ENCODE peak calls at places on chromosomes 7 and 10, in nine cellular contexts. One of them, this sample, is unnamed.
A peak's percentile ranks its signal among the peaks of the same experiment; 100 is the strongest.

GRCh38 chr10:71694567-71694968 is 25.0 kb downstream of the C10orf105 start:
- DNase-seq in SK-N-SH: no peak
- DNase-seq in Panc1: no peak
- DNase-seq in OCI-LY7: peak; percentile 95
- DNase-seq in adipocyte: no peak
- DNase-seq in prostate gland: no peak
- DNase-seq in CD4-positive, alpha-beta memory T cell: no peak
- DNase-seq in psoas muscle: no peak
- DNase-seq in fibroblast of lung: no peak
- DNase-seq in this sample: peak; percentile 37

GRCh38 chr7:34107306-34107705 is 202.0 kb downstream of the BMPER start:
- DNase-seq in adipocyte: peak; percentile 48
- DNase-seq in fibroblast of lung: peak; percentile 80
- DNase-seq in OCI-LY7: no peak
- DNase-seq in CD4-positive, alpha-beta memory T cell: no peak
- DNase-seq in Panc1: no peak
- DNase-seq in prostate gland: no peak
- DNase-seq in SK-N-SH: no peak
- DNase-seq in psoas muscle: no peak
- DNase-seq in this sample: no peak

GRCh38 chr10:127492607-127493250 is 56.4 kb upstream of the NPS start:
- DNase-seq in OCI-LY7: no peak
- DNase-seq in Panc1: no peak
- DNase-seq in CD4-positive, alpha-beta memory T cell: no peak
- DNase-seq in prostate gland: no peak
- DNase-seq in psoas muscle: no peak
- DNase-seq in adipocyte: no peak
- DNase-seq in SK-N-SH: no peak
- DNase-seq in fibroblast of lung: no peak
- DNase-seq in this sample: no peak

GRCh38 chr7:142556745-142557144 is 192.5 kb upstream of the PRSS1 start:
- DNase-seq in psoas muscle: peak; percentile 81
- DNase-seq in OCI-LY7: no peak
- DNase-seq in CD4-positive, alpha-beta memory T cell: peak; percentile 36
- DNase-seq in Panc1: peak; percentile 94
- DNase-seq in adipocyte: peak; percentile 94
- DNase-seq in SK-N-SH: peak; percentile 25
- DNase-seq in prostate gland: peak; percentile 42
- DNase-seq in fibroblast of lung: peak; percentile 99
- DNase-seq in this sample: peak; percentile 55

GRCh38 chr10:124249812-124250432 is 156.5 kb upstream of the CHST15 start:
- DNase-seq in OCI-LY7: peak; percentile 56
- DNase-seq in fibroblast of lung: no peak
- DNase-seq in prostate gland: no peak
- DNase-seq in psoas muscle: no peak
- DNase-seq in adipocyte: no peak
- DNase-seq in SK-N-SH: no peak
- DNase-seq in CD4-positive, alpha-beta memory T cell: no peak
- DNase-seq in Panc1: no peak
- DNase-seq in this sample: no peak

GRCh38 chr7:30403477-30403876 is 75.1 kb downstream of the NOD1 start:
- DNase-seq in psoas muscle: no peak
- DNase-seq in fibroblast of lung: no peak
- DNase-seq in CD4-positive, alpha-beta memory T cell: no peak
- DNase-seq in Panc1: no peak
- DNase-seq in OCI-LY7: no peak
- DNase-seq in SK-N-SH: no peak
- DNase-seq in prostate gland: no peak
- DNase-seq in adipocyte: no peak
- DNase-seq in this sample: no peak

GRCh38 chr7:94350729-94351128 is 44.0 kb upstream of the COL1A2 start:
- DNase-seq in psoas muscle: no peak
- DNase-seq in CD4-positive, alpha-beta memory T cell: no peak
- DNase-seq in OCI-LY7: no peak
- DNase-seq in prostate gland: no peak
- DNase-seq in Panc1: no peak
- DNase-seq in SK-N-SH: no peak
- DNase-seq in fibroblast of lung: no peak
- DNase-seq in adipocyte: no peak
- DNase-seq in this sample: no peak

GRCh38 chr10:86353506-86354485 is 12.8 kb downstream of the GRID1 start:
- DNase-seq in Panc1: no peak
- DNase-seq in SK-N-SH: no peak
- DNase-seq in OCI-LY7: no peak
- DNase-seq in adipocyte: no peak
- DNase-seq in prostate gland: no peak
- DNase-seq in fibroblast of lung: no peak
- DNase-seq in psoas muscle: peak; percentile 16
- DNase-seq in CD4-positive, alpha-beta memory T cell: no peak
- DNase-seq in this sample: no peak

GRCh38 chr7:103011650-103012049 is 62.9 kb downstream of the FBXL13 start:
- DNase-seq in psoas muscle: no peak
- DNase-seq in adipocyte: peak; percentile 15
- DNase-seq in Panc1: no peak
- DNase-seq in fibroblast of lung: peak; percentile 47
- DNase-seq in prostate gland: no peak
- DNase-seq in SK-N-SH: no peak
- DNase-seq in CD4-positive, alpha-beta memory T cell: no peak
- DNase-seq in OCI-LY7: no peak
- DNase-seq in this sample: no peak

DNA sequence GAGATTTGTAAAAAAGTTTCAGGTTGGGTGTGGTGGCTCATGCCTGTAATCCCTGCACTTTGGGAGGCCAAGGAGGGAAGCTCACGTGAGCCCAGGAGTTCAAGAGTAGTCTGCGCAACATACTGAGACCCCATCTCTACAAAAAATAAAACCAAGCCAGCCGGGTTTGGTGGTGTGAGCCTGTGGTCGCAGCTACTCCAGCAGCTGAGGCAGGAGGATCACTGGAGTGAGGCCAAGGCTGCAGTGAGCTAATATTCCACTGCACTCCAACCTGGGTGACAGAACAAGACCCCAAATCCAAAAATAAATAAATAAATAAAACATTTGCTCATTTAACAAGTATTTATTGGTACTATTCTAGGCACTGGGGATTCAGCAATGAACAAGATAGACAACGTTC is 1.5 kb upstream of the CHCHD1 start:
- DNase-seq in SK-N-SH: no peak
- DNase-seq in Panc1: no peak
- DNase-seq in CD4-positive, alpha-beta memory T cell: no peak
- DNase-seq in fibroblast of lung: no peak
- DNase-seq in prostate gland: no peak
- DNase-seq in OCI-LY7: no peak
- DNase-seq in adipocyte: no peak
- DNase-seq in psoas muscle: no peak
- DNase-seq in this sample: no peak
- H3K4me1 ChIP-seq in SK-N-SH: peaks cover 6% of the 10 kb centered on the region
- H3K4me1 ChIP-seq in Panc1: peaks cover 39% of the 10 kb centered on the region
- H3K4me1 ChIP-seq in CD4-positive, alpha-beta memory T cell: peaks cover 53% of the 10 kb centered on the region
- H3K4me1 ChIP-seq in fibroblast of lung: peaks cover 8% of the 10 kb centered on the region
- H3K4me1 ChIP-seq in prostate gland: peaks cover 5% of the 10 kb centered on the region
- H3K4me1 ChIP-seq in OCI-LY7: peaks cover 43% of the 10 kb centered on the region
- H3K4me1 ChIP-seq in adipocyte: peaks cover 40% of the 10 kb centered on the region
- H3K4me1 ChIP-seq in psoas muscle: peaks cover 44% of the 10 kb centered on the region
- H3K4me1 ChIP-seq in this sample: peaks cover 3% of the 10 kb centered on the region

GRCh38 chr7:37265006-37265405 is 183.7 kb downstream of the ELMO1 start:
- DNase-seq in fibroblast of lung: no peak
- DNase-seq in psoas muscle: no peak
- DNase-seq in prostate gland: no peak
- DNase-seq in CD4-positive, alpha-beta memory T cell: no peak
- DNase-seq in SK-N-SH: no peak
- DNase-seq in OCI-LY7: no peak
- DNase-seq in adipocyte: no peak
- DNase-seq in Panc1: no peak
- DNase-seq in this sample: no peak

GRCh38 chr7:37256631-37257030 is 192.0 kb downstream of the ELMO1 start:
- DNase-seq in OCI-LY7: no peak
- DNase-seq in prostate gland: no peak
- DNase-seq in adipocyte: no peak
- DNase-seq in CD4-positive, alpha-beta memory T cell: no peak
- DNase-seq in SK-N-SH: no peak
- DNase-seq in psoas muscle: no peak
- DNase-seq in Panc1: no peak
- DNase-seq in fibroblast of lung: no peak
- DNase-seq in this sample: no peak

GRCh38 chr7:37255327-37255944 is 193.2 kb downstream of the ELMO1 start:
- DNase-seq in prostate gland: no peak
- DNase-seq in OCI-LY7: no peak
- DNase-seq in psoas muscle: no peak
- DNase-seq in SK-N-SH: no peak
- DNase-seq in Panc1: no peak
- DNase-seq in CD4-positive, alpha-beta memory T cell: no peak
- DNase-seq in adipocyte: no peak
- DNase-seq in fibroblast of lung: no peak
- DNase-seq in this sample: no peak

DNA sequence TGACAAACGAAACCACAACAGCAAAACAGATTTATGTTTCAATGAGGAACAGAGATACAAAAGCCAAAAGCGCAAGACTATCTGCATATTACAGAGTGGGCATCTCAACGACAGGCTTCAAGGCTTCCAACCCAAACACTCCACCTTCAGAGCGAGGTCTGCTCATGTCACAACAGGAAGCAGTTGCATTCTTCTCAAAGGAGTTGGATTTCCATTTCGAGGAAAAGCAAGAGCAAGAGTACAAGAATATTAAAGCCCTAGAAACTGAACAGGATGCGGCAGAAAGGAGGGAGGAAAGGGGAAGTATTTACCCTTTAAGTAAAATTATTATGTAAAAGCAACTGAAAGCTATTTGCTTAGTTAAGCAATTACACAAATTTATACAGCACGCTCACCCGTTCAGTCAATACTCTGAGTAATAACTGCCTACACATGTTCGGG is 189.3 kb downstream of the ELMO1 start:
- DNase-seq in prostate gland: no peak
- DNase-seq in CD4-positive, alpha-beta memory T cell: no peak
- DNase-seq in psoas muscle: no peak
- DNase-seq in OCI-LY7: no peak
- DNase-seq in adipocyte: no peak
- DNase-seq in SK-N-SH: no peak
- DNase-seq in fibroblast of lung: no peak
- DNase-seq in Panc1: no peak
- DNase-seq in this sample: no peak
- H3K9me3 ChIP-seq in prostate gland: no peaks in the 10 kb centered on the region
- H3K9me3 ChIP-seq in CD4-positive, alpha-beta memory T cell: no peaks in the 10 kb centered on the region
- H3K9me3 ChIP-seq in psoas muscle: no peaks in the 10 kb centered on the region
- H3K9me3 ChIP-seq in OCI-LY7: no peaks in the 10 kb centered on the region
- H3K9me3 ChIP-seq in adipocyte: no peaks in the 10 kb centered on the region
- H3K9me3 ChIP-seq in SK-N-SH: peaks cover 5% of the 10 kb centered on the region
- H3K9me3 ChIP-seq in fibroblast of lung: no peaks in the 10 kb centered on the region
- H3K9me3 ChIP-seq in Panc1: no peaks in the 10 kb centered on the region
- H3K9me3 ChIP-seq in this sample: no peaks in the 10 kb centered on the region

DNA sequence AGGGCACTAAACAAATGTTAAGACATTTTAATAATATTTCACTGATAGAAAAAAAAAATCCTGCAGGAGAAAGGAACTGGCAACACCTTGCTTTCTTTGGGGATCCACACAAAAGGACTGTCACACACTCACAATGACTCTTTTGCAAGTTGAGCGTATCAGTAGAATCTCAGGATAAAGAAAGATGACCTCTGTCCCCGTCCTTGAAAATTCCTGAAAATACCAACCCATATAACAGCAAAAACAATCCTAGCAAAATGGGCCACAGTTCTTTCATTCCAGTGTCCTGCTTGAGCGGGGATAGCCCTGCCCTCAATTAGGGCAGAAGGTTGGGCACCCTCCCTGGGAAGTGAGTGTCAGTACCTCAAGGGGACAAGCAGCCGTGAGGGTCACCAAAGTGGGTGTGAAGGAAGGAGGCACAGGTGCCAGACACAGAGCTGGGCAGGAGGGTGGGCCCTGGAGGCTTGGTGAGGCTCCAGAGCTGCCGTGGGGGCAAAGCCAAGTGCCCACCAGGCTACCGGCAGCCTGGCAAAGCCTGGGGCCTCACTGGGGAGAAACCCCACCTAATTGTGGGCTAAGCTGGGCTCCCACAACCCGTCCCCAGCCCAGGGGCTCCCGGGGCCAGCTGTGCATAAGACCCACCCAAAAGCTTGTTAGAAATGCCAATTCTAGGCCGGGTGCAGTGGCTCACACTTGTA is 2.8 kb downstream of the WDR86 start:
- DNase-seq in psoas muscle: peak; percentile 35
- DNase-seq in OCI-LY7: no peak
- DNase-seq in SK-N-SH: no peak
- DNase-seq in prostate gland: no peak
- DNase-seq in fibroblast of lung: no peak
- DNase-seq in CD4-positive, alpha-beta memory T cell: no peak
- DNase-seq in adipocyte: no peak
- DNase-seq in Panc1: no peak
- DNase-seq in this sample: no peak
- H3K4me1 ChIP-seq in psoas muscle: peaks cover 10% of the 10 kb centered on the region
- H3K4me1 ChIP-seq in OCI-LY7: no peaks in the 10 kb centered on the region
- H3K4me1 ChIP-seq in SK-N-SH: no peaks in the 10 kb centered on the region
- H3K4me1 ChIP-seq in prostate gland: peaks cover 8% of the 10 kb centered on the region
- H3K4me1 ChIP-seq in fibroblast of lung: no peaks in the 10 kb centered on the region
- H3K4me1 ChIP-seq in CD4-positive, alpha-beta memory T cell: peaks cover 53% of the 10 kb centered on the region
- H3K4me1 ChIP-seq in adipocyte: peaks cover 19% of the 10 kb centered on the region
- H3K4me1 ChIP-seq in Panc1: peaks cover 12% of the 10 kb centered on the region
- H3K4me1 ChIP-seq in this sample: no peaks in the 10 kb centered on the region

GRCh38 chr7:57646219-57646900 is 196.4 kb downstream of the ZNF716 start:
- DNase-seq in fibroblast of lung: no peak
- DNase-seq in psoas muscle: no peak
- DNase-seq in CD4-positive, alpha-beta memory T cell: no peak
- DNase-seq in prostate gland: no peak
- DNase-seq in Panc1: no peak
- DNase-seq in SK-N-SH: no peak
- DNase-seq in adipocyte: no peak
- DNase-seq in OCI-LY7: no peak
- DNase-seq in this sample: no peak
- H3K9me3 ChIP-seq in fibroblast of lung: no peaks in the 10 kb centered on the region
- H3K9me3 ChIP-seq in psoas muscle: no peaks in the 10 kb centered on the region
- H3K9me3 ChIP-seq in CD4-positive, alpha-beta memory T cell: no peaks in the 10 kb centered on the region
- H3K9me3 ChIP-seq in prostate gland: no peaks in the 10 kb centered on the region
- H3K9me3 ChIP-seq in Panc1: no peaks in the 10 kb centered on the region
- H3K9me3 ChIP-seq in SK-N-SH: no peaks in the 10 kb centered on the region
- H3K9me3 ChIP-seq in adipocyte: peaks cover 3% of the 10 kb centered on the region
- H3K9me3 ChIP-seq in OCI-LY7: no peaks in the 10 kb centered on the region
- H3K9me3 ChIP-seq in this sample: no peaks in the 10 kb centered on the region

DNA sequence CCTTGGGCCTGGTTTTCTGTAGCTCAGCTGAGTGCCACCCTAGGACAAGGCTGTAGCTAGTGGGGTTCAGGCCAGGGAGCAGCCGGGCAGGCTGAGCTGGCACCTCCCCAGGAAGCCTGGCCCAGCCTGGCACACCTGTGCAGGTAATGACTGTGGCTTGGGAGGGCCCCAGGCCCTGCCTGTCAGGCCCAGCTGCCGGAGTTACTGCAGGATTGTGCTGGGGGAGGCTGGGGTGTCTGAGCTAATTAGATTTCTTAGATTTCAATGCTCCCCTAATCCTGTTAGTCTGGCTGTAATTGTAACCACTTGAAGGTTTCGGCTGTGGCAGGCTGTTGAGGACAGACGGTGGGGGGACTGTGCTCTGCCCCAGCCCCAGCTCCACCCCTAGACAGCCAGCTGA is 6.0 kb downstream of the ZMIZ1 start:
- DNase-seq in adipocyte: no peak
- DNase-seq in SK-N-SH: peak; percentile 68
- DNase-seq in Panc1: no peak
- DNase-seq in prostate gland: no peak
- DNase-seq in fibroblast of lung: no peak
- DNase-seq in psoas muscle: no peak
- DNase-seq in OCI-LY7: no peak
- DNase-seq in CD4-positive, alpha-beta memory T cell: no peak
- DNase-seq in this sample: peak; percentile 92
- H3K4me1 ChIP-seq in adipocyte: peaks cover 81% of the 10 kb centered on the region
- H3K4me1 ChIP-seq in SK-N-SH: peaks cover 32% of the 10 kb centered on the region
- H3K4me1 ChIP-seq in Panc1: peaks cover 84% of the 10 kb centered on the region
- H3K4me1 ChIP-seq in prostate gland: peaks cover 51% of the 10 kb centered on the region
- H3K4me1 ChIP-seq in fibroblast of lung: peaks cover 59% of the 10 kb centered on the region
- H3K4me1 ChIP-seq in psoas muscle: peaks cover 80% of the 10 kb centered on the region
- H3K4me1 ChIP-seq in OCI-LY7: peaks cover 34% of the 10 kb centered on the region
- H3K4me1 ChIP-seq in CD4-positive, alpha-beta memory T cell: peaks cover 60% of the 10 kb centered on the region
- H3K4me1 ChIP-seq in this sample: peaks cover 40% of the 10 kb centered on the region

GRCh38 chr7:67602246-67602645 is 605.6 kb downstream of the TYW1 start:
- DNase-seq in CD4-positive, alpha-beta memory T cell: no peak
- DNase-seq in OCI-LY7: no peak
- DNase-seq in SK-N-SH: no peak
- DNase-seq in fibroblast of lung: no peak
- DNase-seq in psoas muscle: no peak
- DNase-seq in adipocyte: no peak
- DNase-seq in prostate gland: no peak
- DNase-seq in Panc1: no peak
- DNase-seq in this sample: no peak
- H3K9me3 ChIP-seq in CD4-positive, alpha-beta memory T cell: no peaks in the 10 kb centered on the region
- H3K9me3 ChIP-seq in OCI-LY7: no peaks in the 10 kb centered on the region
- H3K9me3 ChIP-seq in SK-N-SH: no peaks in the 10 kb centered on the region
- H3K9me3 ChIP-seq in fibroblast of lung: no peaks in the 10 kb centered on the region
- H3K9me3 ChIP-seq in psoas muscle: no peaks in the 10 kb centered on the region
- H3K9me3 ChIP-seq in adipocyte: peaks cover 14% of the 10 kb centered on the region
- H3K9me3 ChIP-seq in prostate gland: no peaks in the 10 kb centered on the region
- H3K9me3 ChIP-seq in Panc1: no peaks in the 10 kb centered on the region
- H3K9me3 ChIP-seq in this sample: no peaks in the 10 kb centered on the region